ENCODE peak calls at places on chromosome 1, in seven cellular contexts. Q, Y, H, M, E, D and U are unnamed samples.

GRCh38 chr1:246333855-246334254 is 173.2 kb downstream of the SMYD3 start:
- DNase-seq in Y (no peak), Q (peak), E (no peak), D (no peak), H (no peak), M (no peak), U (no peak)

GRCh38 chr1:119376594-119376993 is 8.0 kb downstream of the HAO2 start:
- DNase-seq in H (no peak), M (no peak), Y (no peak), D (no peak), Q (no peak), E (no peak), U (no peak)

GRCh38 chr1:72286401-72286800 is 4.1 kb upstream of the NEGR1 start:
- DNase-seq in H (no peak), M (no peak), E (no peak), Q (no peak), D (no peak), Y (no peak), U (no peak)

GRCh38 chr1:21764615-21765423 is 18.1 kb downstream of the USP48 start:
- DNase-seq in E (peak), Q (peak), D (peak), M (no peak), Y (peak), H (no peak), U (no peak)

GRCh38 chr1:204520834-204521709 is 4.9 kb downstream of the MDM4 start:
- DNase-seq in H (peak), M (peak), Y (no peak), D (no peak), E (no peak), Q (peak), U (no peak)

GRCh38 chr1:33007190-33008050 is 29.3 kb downstream of the AK2 start:
- DNase-seq in D (no peak), Q (peak), M (peak), Y (peak), H (no peak), E (peak), U (peak)

GRCh38 chr1:19089524-19089923 is 120.5 kb downstream of the UBR4 start:
- DNase-seq in D (no peak), Y (no peak), Q (no peak), H (no peak), E (no peak), M (no peak), U (no peak)

GRCh38 chr1:222904451-222904850 is 89.6 kb downstream of the DISP1 start:
- DNase-seq in Y (no peak), H (no peak), Q (no peak), D (no peak), E (no peak), M (no peak), U (no peak)

GRCh38 chr1:26828352-26829093 is 2.0 kb downstream of the ZDHHC18 start:
- DNase-seq in M (no peak), H (no peak), Q (no peak), Y (peak), D (no peak), E (no peak), U (no peak)

GRCh38 chr1:66154394-66154793 is 361.7 kb downstream of the PDE4B start:
- DNase-seq in Y (no peak), M (no peak), H (no peak), E (no peak), Q (no peak), D (no peak), U (no peak)

GRCh38 chr1:59814180-59814900 is 409 bp upstream of the HOOK1 start:
- DNase-seq in E (peak), M (peak), Y (peak), D (peak), H (peak), Q (peak), U (peak)

GRCh38 chr1:40774266-40774998 is 9.2 kb upstream of the KCNQ4 start:
- DNase-seq in D (peak), Q (no peak), M (no peak), H (peak), E (peak), Y (no peak), U (peak)

GRCh38 chr1:16961297-16962124 is 18.9 kb downstream of the MFAP2 start:
- DNase-seq in D (no peak), M (no peak), H (no peak), Y (no peak), E (no peak), Q (no peak), U (no peak)

GRCh38 chr1:65330822-65331221 is 21.5 kb downstream of the DNAJC6 start:
- DNase-seq in H (no peak), E (no peak), Q (no peak), Y (no peak), M (no peak), D (no peak), U (no peak)

GRCh38 chr1:7369866-7370265 is 401.2 kb upstream of the VAMP3 start:
- DNase-seq in M (no peak), D (no peak), Y (no peak), E (no peak), H (no peak), Q (no peak), U (no peak)

GRCh38 chr1:233607252-233608119 is 6.4 kb upstream of the KCNK1 start:
- DNase-seq in E (no peak), Q (no peak), M (no peak), H (no peak), Y (no peak), D (no peak), U (no peak)

GRCh38 chr1:7248402-7248805 is 463.1 kb downstream of the CAMTA1 start:
- DNase-seq in E (no peak), M (no peak), Y (no peak), H (no peak), D (no peak), Q (no peak), U (no peak)

GRCh38 chr1:31657972-31658510 is 13.4 kb upstream of the PEF1 start:
- DNase-seq in D (no peak), M (no peak), Q (no peak), E (no peak), Y (no peak), H (no peak), U (no peak)